ENCODE peak calls at places on chromosomes 1 and 21, in ten cellular contexts. C is cardiac muscle cell; P is stomach; U is osteoblast; R is pancreas; Y is cardiac fibroblast; S is CD8-positive, alpha-beta T cell; H is NB4; L is brain microvascular endothelial cell; E is glutamatergic neuron. W is an unnamed sample.

GRCh38 chr21:16070207-16070651 is 340.4 kb downstream of the USP25 start:
- DNase-seq in E (no peak), P (no peak), L (no peak), Y (no peak), H (no peak), S (no peak), R (no peak), C (peak), U (peak), W (no peak)

GRCh38 chr21:31744162-31744800 is 12.4 kb upstream of the SCAF4 start:
- DNase-seq in P (no peak), C (no peak), U (no peak), L (no peak), R (no peak), E (no peak), S (no peak), Y (no peak), H (peak), W (no peak)

GRCh38 chr1:30039354-30040080 is 683.9 kb downstream of the MATN1 start:
- DNase-seq in R (no peak), P (no peak), C (no peak), L (no peak), S (no peak), H (no peak), U (no peak), E (no peak), Y (no peak), W (no peak)

GRCh38 chr1:241548008-241548407 is 15.8 kb downstream of the KMO start:
- DNase-seq in Y (no peak), H (no peak), E (no peak), U (no peak), R (no peak), L (no peak), P (no peak), C (no peak), S (no peak), W (no peak)

GRCh38 chr1:202291961-202292712 is 49.6 kb downstream of the UBE2T start:
- DNase-seq in U (peak), Y (peak), L (peak), P (no peak), R (no peak), S (no peak), C (no peak), H (no peak), E (no peak), W (no peak)

GRCh38 chr21:36804867-36805611 is 106.1 kb downstream of the SIM2 start:
- DNase-seq in S (no peak), U (no peak), Y (no peak), P (no peak), R (no peak), C (no peak), L (no peak), E (no peak), H (no peak), W (no peak)

GRCh38 chr1:93814795-93815737 is 63.9 kb downstream of the DNTTIP2 start:
- DNase-seq in S (no peak), H (no peak), U (no peak), E (peak), C (no peak), R (no peak), L (peak), Y (no peak), P (no peak), W (no peak)

GRCh38 chr1:241817331-241817792 is 30.6 kb upstream of the EXO1 start:
- DNase-seq in Y (peak), H (no peak), C (no peak), R (no peak), U (peak), L (no peak), S (no peak), E (no peak), P (no peak), W (no peak)

GRCh38 chr1:169550294-169550693 is 36.0 kb downstream of the F5 start:
- DNase-seq in P (no peak), U (peak), C (peak), H (peak), R (no peak), E (no peak), Y (peak), S (no peak), L (peak), W (no peak)

GRCh38 chr1:99858881-99859280 is 8.7 kb downstream of the AGL start:
- DNase-seq in R (no peak), H (no peak), L (no peak), U (no peak), C (no peak), P (no peak), E (no peak), S (no peak), Y (no peak), W (no peak)

GRCh38 chr1:80218112-80218511 is 1211.6 kb upstream of the ADGRL4 start:
- DNase-seq in H (peak), C (peak), S (no peak), P (no peak), E (no peak), Y (peak), L (peak), R (no peak), U (peak), W (no peak)

GRCh38 chr1:203860396-203860951 is 925 bp upstream of the SNRPE start:
- DNase-seq in R (peak), P (peak), U (no peak), Y (peak), E (no peak), S (no peak), C (peak), H (no peak), L (no peak), W (no peak)

GRCh38 chr21:29148535-29148934 is 18.1 kb downstream of the MAP3K7CL start:
- DNase-seq in E (no peak), P (no peak), L (no peak), R (no peak), S (no peak), U (peak), H (no peak), C (no peak), Y (no peak), W (no peak)

GRCh38 chr1:70490153-70490552 is 79.1 kb downstream of the CTH start:
- DNase-seq in L (no peak), P (no peak), S (no peak), Y (no peak), C (no peak), U (no peak), R (no peak), H (no peak), E (no peak), W (no peak)

GRCh38 chr1:70487471-70487840 is 76.4 kb downstream of the CTH start:
- DNase-seq in U (peak), L (no peak), R (no peak), H (no peak), E (no peak), S (no peak), C (no peak), P (no peak), Y (no peak), W (no peak)

GRCh38 chr1:70485624-70486023 is 74.6 kb downstream of the CTH start:
- DNase-seq in U (no peak), S (no peak), H (no peak), P (no peak), Y (no peak), C (no peak), R (no peak), E (no peak), L (no peak), W (no peak)

GRCh38 chr1:70486676-70487470 is 75.8 kb downstream of the CTH start:
- DNase-seq in Y (peak), E (no peak), H (no peak), L (peak), R (peak), U (peak), S (no peak), C (no peak), P (peak), W (no peak)

DNA sequence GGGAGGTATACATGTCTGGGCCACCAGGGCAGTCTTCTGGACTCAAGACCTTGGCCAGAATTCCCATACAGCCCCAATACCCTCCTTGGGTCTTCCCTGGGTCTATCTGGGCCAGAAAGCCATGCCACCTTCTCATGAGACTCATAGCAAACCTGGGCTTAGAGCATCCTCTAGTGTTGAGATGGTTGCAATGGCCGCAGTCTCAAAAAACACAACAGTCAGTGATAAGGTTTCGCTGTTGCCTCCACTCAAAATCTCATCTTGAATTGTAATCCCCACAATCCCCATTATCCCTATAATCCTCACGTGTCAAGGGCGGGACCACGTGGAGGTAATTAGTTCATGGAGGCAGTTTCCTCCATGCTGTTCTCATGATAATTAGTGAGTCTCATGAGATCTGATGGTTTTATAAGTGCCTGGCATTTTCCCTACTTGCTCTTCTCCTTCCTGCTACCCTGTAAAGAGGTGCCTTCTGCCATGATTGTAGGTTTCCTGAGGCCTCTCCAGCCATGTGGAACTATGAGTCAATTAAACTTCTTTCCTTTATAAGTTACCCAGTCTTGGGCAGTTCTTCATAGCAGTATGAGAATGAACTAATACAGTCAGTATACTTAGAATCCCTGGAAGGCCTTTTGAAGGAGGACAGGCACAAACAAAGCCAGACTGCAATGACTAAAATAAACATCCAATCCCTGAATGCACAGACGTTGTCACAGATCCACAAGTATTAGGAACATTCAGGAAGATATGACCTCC is 77.0 kb downstream of the CTH start:
- DNase-seq in H (peak), E (no peak), L (peak), C (peak), S (no peak), P (no peak), U (no peak), R (no peak), Y (peak), W (no peak)
- TF ChIP-seq CTCF in H (peak), E (peak), L (peak), C (peak), S (peak), P (peak), U (peak), R (peak), Y (peak), W (peak)

GRCh38 chr1:39699419-39699818 is 8.2 kb upstream of the HPCAL4 start:
- DNase-seq in R (no peak), P (no peak), Y (no peak), H (no peak), C (no peak), U (no peak), S (no peak), E (no peak), L (no peak), W (no peak)
- TF ChIP-seq CTCF in R (no peak), P (no peak), Y (peak), H (no peak), C (no peak), U (no peak), S (no peak), E (peak), L (no peak), W (no peak)

GRCh38 chr1:147890177-147890790 is 12.3 kb upstream of the GJA8 start:
- DNase-seq in E (peak), C (peak), Y (peak), H (peak), R (peak), S (peak), P (peak), U (no peak), L (peak), W (no peak)
- TF ChIP-seq CTCF in E (peak), C (peak), Y (peak), H (peak), R (peak), S (peak), P (peak), U (peak), L (peak), W (peak)

GRCh38 chr21:42258885-42259407 is 40.0 kb downstream of the ABCG1 start:
- DNase-seq in R (peak), H (no peak), P (no peak), S (no peak), Y (no peak), C (no peak), E (no peak), U (no peak), L (no peak), W (no peak)
- TF ChIP-seq CTCF in R (no peak), H (no peak), P (peak), S (peak), Y (no peak), C (no peak), E (no peak), U (peak), L (no peak), W (peak)

DNA sequence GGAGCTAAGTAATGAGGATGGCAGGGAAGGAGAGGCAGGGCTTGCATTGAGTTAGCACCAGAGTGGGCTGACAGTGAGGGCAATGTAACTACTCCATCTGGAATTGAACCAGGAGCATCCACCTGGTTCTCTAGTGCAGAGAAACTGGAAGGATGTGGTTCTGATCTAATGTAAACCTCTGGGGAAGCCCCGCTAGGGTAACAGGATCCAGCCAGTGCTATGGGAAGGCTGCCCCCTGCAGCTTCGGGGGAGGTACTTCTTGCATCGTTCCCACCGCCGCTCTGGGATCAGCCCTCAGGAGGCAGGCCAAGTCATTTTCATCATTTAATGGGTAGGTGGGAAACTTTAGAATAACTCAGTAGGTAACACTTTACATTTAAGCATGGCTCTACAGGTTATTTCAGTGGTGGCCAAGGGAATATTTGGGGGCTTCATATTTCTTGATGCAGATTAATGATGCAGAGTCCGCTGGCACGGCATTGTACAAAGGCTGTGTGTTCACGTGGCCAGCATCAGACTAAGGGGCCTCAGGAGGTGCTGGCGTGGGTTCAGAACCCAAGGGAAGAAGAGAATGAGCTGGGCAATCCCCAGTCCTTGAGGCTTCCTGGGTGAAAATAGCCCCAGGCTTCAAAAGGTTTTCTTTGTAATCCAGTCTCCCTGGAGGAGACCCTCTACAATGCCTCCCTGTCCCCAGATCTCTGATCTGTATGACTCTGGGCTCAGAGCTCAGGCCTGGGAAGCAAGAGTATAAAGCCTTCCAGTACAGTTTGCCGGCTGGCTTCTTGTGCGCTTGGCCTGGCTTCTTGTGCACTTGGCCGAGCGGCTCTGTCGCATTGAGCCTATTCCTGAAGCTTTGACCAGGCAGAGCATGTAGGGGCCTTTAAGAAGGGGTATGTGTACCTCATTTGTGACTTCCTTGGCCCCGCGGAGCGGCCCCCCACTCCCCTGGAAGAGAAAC is 26.4 kb upstream of the KAZN start:
- DNase-seq in Y (no peak), H (peak), C (no peak), E (peak), S (no peak), R (no peak), U (no peak), L (no peak), P (no peak), W (no peak)
- TF ChIP-seq CTCF in Y (no peak), H (peak), C (peak), E (peak), S (no peak), R (no peak), U (peak), L (no peak), P (no peak), W (peak)

GRCh38 chr1:156844102-156844501 is 14.8 kb downstream of the INSRR start:
- DNase-seq in Y (no peak), P (no peak), H (no peak), E (no peak), U (no peak), L (no peak), C (no peak), S (no peak), R (no peak), W (no peak)
- TF ChIP-seq CTCF in Y (no peak), P (no peak), H (no peak), E (no peak), U (no peak), L (no peak), C (no peak), S (no peak), R (no peak), W (no peak)

GRCh38 chr1:77031101-77031662 is 163.9 kb downstream of the ST6GALNAC5 start:
- DNase-seq in R (no peak), P (no peak), C (no peak), Y (peak), U (no peak), S (no peak), L (peak), H (peak), E (no peak), W (no peak)
- TF ChIP-seq CTCF in R (no peak), P (no peak), C (no peak), Y (peak), U (peak), S (no peak), L (peak), H (no peak), E (no peak), W (peak)

GRCh38 chr1:232643227-232643626 is 13.3 kb upstream of the SIPA1L2 start:
- DNase-seq in H (no peak), C (no peak), E (no peak), S (no peak), R (no peak), U (no peak), L (no peak), P (no peak), Y (no peak), W (no peak)
- TF ChIP-seq CTCF in H (no peak), C (peak), E (no peak), S (no peak), R (no peak), U (peak), L (no peak), P (no peak), Y (no peak), W (peak)

DNA sequence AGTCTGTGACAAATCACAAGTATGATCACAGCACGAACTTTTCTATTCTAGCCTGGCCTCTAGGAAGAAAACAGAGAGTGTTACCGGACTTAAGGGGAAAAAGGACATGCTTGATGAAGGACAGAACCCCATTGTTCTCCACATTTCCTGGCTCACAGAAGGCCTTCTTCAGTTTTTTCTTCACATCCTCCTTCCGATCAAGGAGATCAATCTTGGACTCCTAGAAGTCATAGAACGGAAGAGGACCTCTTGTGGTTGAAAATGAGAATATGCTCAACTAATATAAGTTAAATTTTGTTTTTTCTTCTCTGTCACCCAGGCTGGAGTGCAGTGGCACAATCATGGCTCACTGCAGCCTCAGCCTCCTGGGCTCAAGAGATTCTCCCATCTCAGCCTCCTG is 30.3 kb downstream of the YARS1 start:
- DNase-seq in H (peak), U (no peak), Y (peak), S (no peak), C (no peak), L (no peak), P (no peak), E (no peak), R (no peak), W (no peak)
- TF ChIP-seq CTCF in H (no peak), U (peak), Y (peak), S (no peak), C (peak), L (peak), P (peak), E (peak), R (no peak), W (peak)

W was measured in chondrocyte.